ENCODE peak calls at places on chromosomes 11 and 22, in six cellular contexts. L, I, W, F, Z and J are unnamed samples.
A peak's percentile ranks its signal among the peaks of the same experiment; 100 is the strongest.

GRCh38 chr11:104653011-104653806 is 245.1 kb downstream of the CASP12 start:
- DNase-seq in L (no peak), I (no peak), W (no peak), F (no peak), Z (no peak), J (no peak)

GRCh38 chr22:32794449-32795213 is 6.9 kb upstream of the TIMP3 start:
- DNase-seq in L (no peak), I (no peak), W (no peak), F (no peak), Z (no peak), J (no peak)

GRCh38 chr22:44531487-44531886 is 33.5 kb upstream of the RTL6 start:
- DNase-seq in L (no peak), I (peak; percentile 79), W (no peak), F (no peak), Z (no peak), J (no peak)

GRCh38 chr11:110777765-110778164 is 65.5 kb upstream of the ARHGAP20 start:
- DNase-seq in L (no peak), I (no peak), W (peak; percentile 40), F (peak; percentile 34), Z (no peak), J (no peak)

GRCh38 chr11:119130662-119131061 is 9.3 kb downstream of the HINFP start:
- DNase-seq in L (no peak), I (no peak), W (no peak), F (no peak), Z (no peak), J (no peak)

GRCh38 chr22:26912985-26913384 is 255.6 kb downstream of the MIAT start:
- DNase-seq in L (no peak), I (no peak), W (no peak), F (no peak), Z (no peak), J (no peak)

GRCh38 chr11:132944557-132944920 is 587.8 kb downstream of the OPCML start:
- DNase-seq in L (no peak), I (no peak), W (no peak), F (no peak), Z (no peak), J (no peak)

GRCh38 chr11:12731841-12732336 is 57.7 kb downstream of the TEAD1 start:
- DNase-seq in L (no peak), I (no peak), W (no peak), F (no peak), Z (no peak), J (no peak)

GRCh38 chr22:22030493-22031182 is 48.1 kb upstream of the TOP3B start:
- DNase-seq in L (no peak), I (no peak), W (no peak), F (no peak), Z (no peak), J (no peak)

GRCh38 chr22:40665312-40665711 is 14.0 kb upstream of the MCHR1 start:
- DNase-seq in L (no peak), I (peak; percentile 76), W (no peak), F (peak; percentile 82), Z (no peak), J (peak; percentile 33)

GRCh38 chr11:64810891-64811272 is 531 bp upstream of the MEN1 start:
- DNase-seq in L (peak; percentile 37), I (peak; percentile 65), W (no peak), F (peak; percentile 22), Z (no peak), J (no peak)

GRCh38 chr11:44286268-44286880 is 23.6 kb downstream of the ALX4 start:
- DNase-seq in L (peak; percentile 55), I (no peak), W (peak; percentile 41), F (peak; percentile 55), Z (no peak), J (no peak)

GRCh38 chr11:23961503-23962338 is 535.1 kb upstream of the LUZP2 start:
- DNase-seq in L (no peak), I (no peak), W (no peak), F (no peak), Z (no peak), J (no peak)

GRCh38 chr11:88431675-88432341 is 94.3 kb upstream of the CTSC start:
- DNase-seq in L (no peak), I (no peak), W (no peak), F (no peak), Z (no peak), J (no peak)

GRCh38 chr22:39669432-39669831 is 98.9 kb downstream of the CACNA1I start:
- DNase-seq in L (no peak), I (no peak), W (no peak), F (no peak), Z (no peak), J (no peak)

GRCh38 chr11:81476345-81476744 is 1257.3 kb downstream of the FAM181B start:
- DNase-seq in L (no peak), I (no peak), W (no peak), F (no peak), Z (no peak), J (no peak)

GRCh38 chr22:17120281-17120680 is 879 bp downstream of the TMEM121B start:
- DNase-seq in L (peak; percentile 68), I (no peak), W (peak; percentile 54), F (peak; percentile 76), Z (peak; percentile 59), J (peak; percentile 41)

GRCh38 chr11:120216426-120217102 is 5.7 kb downstream of the OAF start:
- DNase-seq in L (no peak), I (no peak), W (no peak), F (no peak), Z (no peak), J (no peak)

GRCh38 chr11:120168108-120168959 is 30.4 kb upstream of the TRIM29 start:
- DNase-seq in L (no peak), I (peak; percentile 65), W (no peak), F (no peak), Z (no peak), J (no peak)

GRCh38 chr11:87421422-87421821 is 383.7 kb downstream of the TMEM135 start:
- DNase-seq in L (peak; percentile 24), I (no peak), W (no peak), F (peak; percentile 5), Z (no peak), J (no peak)

GRCh38 chr22:35839811-35840739 is 122.4 kb downstream of the APOL5 start:
- DNase-seq in L (peak; percentile 79), I (peak; percentile 94), W (peak; percentile 84), F (peak; percentile 89), Z (peak; percentile 68), J (peak; percentile 74)

GRCh38 chr11:130478204-130478701 is 29.8 kb downstream of the ADAMTS15 start:
- DNase-seq in L (peak; percentile 31), I (peak; percentile 93), W (no peak), F (peak; percentile 73), Z (no peak), J (peak; percentile 59)

GRCh38 chr11:86469491-86470388 is 95.1 kb downstream of the CCDC81 start:
- DNase-seq in L (no peak), I (no peak), W (no peak), F (no peak), Z (no peak), J (no peak)

GRCh38 chr22:36770946-36771340 is 5.0 kb downstream of the IFT27 start:
- DNase-seq in L (no peak), I (peak; percentile 35), W (no peak), F (no peak), Z (peak; percentile 39), J (no peak)

GRCh38 chr11:66007201-66007634 is 4.6 kb upstream of the CST6 start:
- DNase-seq in L (no peak), I (no peak), W (no peak), F (peak; percentile 17), Z (no peak), J (no peak)

GRCh38 chr11:69054397-69055211 is 5.9 kb downstream of the TPCN2 start:
- DNase-seq in L (no peak), I (no peak), W (no peak), F (no peak), Z (no peak), J (no peak)

GRCh38 chr11:69057801-69058200 is 9.1 kb downstream of the TPCN2 start:
- DNase-seq in L (no peak), I (no peak), W (no peak), F (no peak), Z (no peak), J (no peak)

GRCh38 chr11:69055212-69055586 is 6.5 kb downstream of the TPCN2 start:
- DNase-seq in L (no peak), I (no peak), W (no peak), F (no peak), Z (no peak), J (no peak)

GRCh38 chr11:69057236-69057635 is 8.5 kb downstream of the TPCN2 start:
- DNase-seq in L (no peak), I (no peak), W (no peak), F (no peak), Z (no peak), J (no peak)

GRCh38 chr11:69055598-69056516 is 7.1 kb downstream of the TPCN2 start:
- DNase-seq in L (no peak), I (peak; percentile 82), W (peak; percentile 71), F (no peak), Z (no peak), J (peak; percentile 20)
- H3K4me3 ChIP-seq in L (no peak overlapping the region), I (no peak overlapping the region), W (no peak overlapping the region), F (no peak overlapping the region), Z (no peak overlapping the region), J (no peak overlapping the region)

GRCh38 chr11:67434395-67434881 is 3.0 kb downstream of the PTPRCAP start:
- DNase-seq in L (no peak), I (no peak), W (no peak), F (no peak), Z (no peak), J (no peak)

GRCh38 chr11:67435727-67436458 is 1.6 kb downstream of the PTPRCAP start:
- DNase-seq in L (no peak), I (no peak), W (no peak), F (no peak), Z (no peak), J (no peak)

GRCh38 chr11:67436459-67437081 is 912 bp downstream of the PTPRCAP start:
- DNase-seq in L (no peak), I (no peak), W (no peak), F (no peak), Z (no peak), J (no peak)

GRCh38 chr11:67433536-67434394 is 3.7 kb downstream of the PTPRCAP start:
- DNase-seq in L (peak; percentile 14), I (no peak), W (no peak), F (no peak), Z (no peak), J (no peak)

GRCh38 chr11:67435031-67435726 is 2.3 kb downstream of the PTPRCAP start:
- DNase-seq in L (no peak), I (no peak), W (no peak), F (no peak), Z (no peak), J (no peak)
- TF ChIP-seq POLR2A in L (no peak), I (no peak), W (no peak), F (no peak), Z (no peak), J (no peak)

DNA sequence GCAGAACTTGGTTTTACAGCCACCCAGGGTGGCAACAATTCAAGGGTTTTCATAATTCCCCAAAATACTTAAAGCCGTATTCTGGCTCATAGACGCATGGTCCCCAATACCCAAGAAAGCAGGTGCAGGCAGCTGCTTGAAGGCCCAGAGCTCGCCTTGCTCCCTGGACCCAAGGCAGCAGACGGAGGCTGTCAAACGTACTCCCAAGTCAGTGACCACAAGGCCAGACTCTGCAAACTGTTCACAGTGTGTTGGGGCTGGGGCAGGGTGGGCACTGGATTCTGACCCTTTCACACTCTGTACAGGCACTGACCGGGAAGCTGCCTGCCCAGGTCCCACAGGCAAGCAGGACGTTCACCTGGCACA is 21.5 kb downstream of the TMEM184B start:
- DNase-seq in L (no peak), I (no peak), W (no peak), F (no peak), Z (no peak), J (no peak)
- H3K4me1 ChIP-seq in L (no peaks in the 10 kb centered on the region), I (no peaks in the 10 kb centered on the region), W (peaks cover 16% of the 10 kb centered on the region), F (peaks cover 4% of the 10 kb centered on the region), Z (no peaks in the 10 kb centered on the region), J (peaks cover 48% of the 10 kb centered on the region)

GRCh38 chr11:69427906-69428880 is 53.3 kb upstream of the LINC01488 start:
- DNase-seq in L (no peak), I (peak; percentile 40), W (no peak), F (no peak), Z (no peak), J (no peak)
- H3K4me3 ChIP-seq in L (no peak overlapping the region), I (no peak overlapping the region), W (no peak overlapping the region), F (no peak overlapping the region), Z (no peak overlapping the region), J (no peak overlapping the region)